ENCODE peak calls at places on chromosomes 1 and 21, in seven cellular contexts. Q, J, D, Z, H, U and E are unnamed samples.

GRCh38 chr1:227788279-227789041 is 27.0 kb upstream of the PRSS38 start:
- DNase-seq in H (no peak), U (no peak), Q (no peak), Z (no peak), D (peak; percentile 74), J (peak; percentile 38), E (no peak)

GRCh38 chr1:201456499-201457309 is 12.3 kb downstream of the PHLDA3 start:
- DNase-seq in Q (peak; percentile 98), H (peak; percentile 85), Z (peak; percentile 84), D (peak; percentile 63), U (peak; percentile 44), J (no peak), E (no peak)

GRCh38 chr1:227378183-227378582 is 59.9 kb upstream of the CDC42BPA start:
- DNase-seq in H (no peak), J (no peak), Q (no peak), U (no peak), D (no peak), Z (no peak), E (no peak)

GRCh38 chr1:211895126-211895759 is 64.7 kb upstream of the LPGAT1 start:
- DNase-seq in D (no peak), J (no peak), H (no peak), Z (no peak), U (no peak), Q (no peak), E (no peak)

GRCh38 chr1:2042830-2043773 is 7.1 kb upstream of the PRKCZ start:
- DNase-seq in H (no peak), Z (no peak), U (no peak), Q (no peak), D (no peak), J (no peak), E (no peak)

GRCh38 chr1:18229620-18230019 is 122.0 kb downstream of the IGSF21 start:
- DNase-seq in U (no peak), Q (no peak), D (no peak), H (no peak), J (no peak), Z (no peak), E (no peak)

GRCh38 chr1:115411388-115412063 is 73.5 kb upstream of the NGF start:
- DNase-seq in Q (peak; percentile 69), H (no peak), U (no peak), D (no peak), Z (peak; percentile 64), J (peak; percentile 7), E (peak; percentile 37)

GRCh38 chr1:150362721-150363425 is 1.1 kb upstream of the RPRD2 start:
- DNase-seq in J (no peak), D (no peak), H (no peak), Q (no peak), U (no peak), Z (no peak), E (no peak)

GRCh38 chr1:16410803-16411202 is 26.4 kb downstream of the SPATA21 start:
- DNase-seq in Q (no peak), J (no peak), U (no peak), H (no peak), Z (no peak), D (no peak), E (no peak)

GRCh38 chr1:7207875-7208646 is 422.8 kb downstream of the CAMTA1 start:
- DNase-seq in Z (peak; percentile 67), Q (peak; percentile 73), U (peak; percentile 38), D (no peak), H (no peak), J (peak; percentile 65), E (no peak)

GRCh38 chr1:60886793-60887331 is 195.5 kb upstream of the NFIA start:
- DNase-seq in H (no peak), Q (no peak), U (no peak), Z (no peak), J (no peak), D (no peak), E (no peak)

GRCh38 chr1:70034403-70034802 is 171.0 kb downstream of the LRRC40 start:
- DNase-seq in Q (peak; percentile 77), H (no peak), U (no peak), J (peak; percentile 29), Z (peak; percentile 17), D (no peak), E (no peak)

GRCh38 chr1:5620997-5621396 is 371.2 kb downstream of the NPHP4 start:
- DNase-seq in Z (peak; percentile 24), Q (no peak), U (no peak), H (no peak), D (no peak), J (peak; percentile 15), E (peak; percentile 68)

GRCh38 chr1:176691251-176692228 is 228.6 kb downstream of the PAPPA2 start:
- DNase-seq in Q (peak; percentile 43), H (peak; percentile 28), D (no peak), Z (peak; percentile 65), U (peak; percentile 60), J (peak; percentile 47), E (no peak)

GRCh38 chr1:226519135-226519534 is 29.4 kb upstream of the STUM start:
- DNase-seq in D (no peak), U (no peak), Q (no peak), Z (no peak), J (no peak), H (no peak), E (no peak)

GRCh38 chr1:203281851-203282661 is 23.3 kb upstream of the BTG2 start:
- DNase-seq in J (no peak), Q (no peak), U (peak; percentile 5), H (no peak), Z (no peak), D (peak; percentile 51), E (no peak)

GRCh38 chr1:168728452-168729404 is at the start of gene DPT:
- DNase-seq in H (peak; percentile 68), Z (no peak), U (peak; percentile 35), D (no peak), Q (peak; percentile 9), J (no peak), E (no peak)

GRCh38 chr1:118881751-118882150 is 106.4 kb downstream of the TBX15 start:
- DNase-seq in J (no peak), Z (no peak), Q (no peak), U (no peak), D (no peak), H (no peak), E (no peak)

GRCh38 chr1:169834869-169835268 is 40.2 kb upstream of the METTL18 start:
- DNase-seq in Z (no peak), H (no peak), Q (no peak), D (no peak), J (no peak), U (no peak), E (no peak)

GRCh38 chr1:150165622-150166612 is 16.2 kb downstream of the PLEKHO1 start:
- DNase-seq in Z (peak; percentile 42), Q (peak; percentile 55), U (peak; percentile 41), J (peak; percentile 18), D (no peak), H (peak; percentile 58), E (no peak)

GRCh38 chr1:180150982-180151381 is 3.7 kb upstream of the QSOX1 start:
- DNase-seq in D (no peak), Z (no peak), J (no peak), H (no peak), U (no peak), Q (peak; percentile 32), E (no peak)

GRCh38 chr1:240149488-240150094 is 57.9 kb downstream of the FMN2 start:
- DNase-seq in D (no peak), J (no peak), Q (peak; percentile 52), H (peak; percentile 29), U (no peak), Z (peak; percentile 41), E (no peak)

GRCh38 chr1:240883490-240883889 is 271.5 kb upstream of the GREM2 start:
- DNase-seq in Q (no peak), U (no peak), Z (no peak), D (no peak), H (no peak), J (no peak), E (no peak)

GRCh38 chr1:175427625-175428024 is 235.0 kb upstream of the KIAA0040 start:
- DNase-seq in U (no peak), H (no peak), J (no peak), D (no peak), Z (no peak), Q (no peak), E (no peak)

GRCh38 chr1:207021876-207022596 is 10.5 kb downstream of the C1orf116 start:
- DNase-seq in D (no peak), U (no peak), J (no peak), Z (no peak), H (no peak), Q (no peak), E (peak; percentile 75)

DNA sequence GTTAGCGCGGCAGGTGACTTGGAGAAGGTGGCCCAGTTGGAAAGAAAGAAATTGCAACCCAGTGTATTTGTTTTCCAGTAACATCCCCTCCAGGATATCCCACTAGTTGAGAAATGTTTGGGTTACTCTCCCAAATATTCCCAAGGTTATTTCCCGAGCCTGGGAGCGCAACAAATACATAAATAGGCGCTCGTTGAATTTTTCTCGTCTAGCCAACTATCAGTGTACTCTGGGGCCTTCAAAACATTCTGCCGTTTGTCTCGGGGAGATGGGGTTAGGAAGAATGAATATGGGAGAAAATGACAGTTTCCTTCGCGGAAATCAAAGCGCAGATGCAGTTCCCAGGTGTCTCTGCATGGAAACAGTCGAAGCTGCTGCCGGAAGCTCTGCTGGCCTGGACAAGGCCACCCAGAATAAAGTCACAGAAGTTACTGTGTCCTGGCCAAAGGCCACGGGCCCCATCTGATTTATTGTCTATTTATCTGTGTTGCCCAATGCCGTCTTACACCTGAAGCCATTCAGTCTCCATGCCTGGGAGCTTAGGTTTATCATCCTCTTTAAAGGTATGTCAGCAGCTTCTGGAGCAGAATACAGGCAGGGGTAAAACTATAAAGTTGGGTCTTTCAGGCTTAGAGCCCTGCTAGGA is 999 bp downstream of the C1orf115 start:
- DNase-seq in D (no peak), U (no peak), Q (no peak), Z (no peak), J (no peak), H (no peak), E (peak; percentile 77)
- TF ChIP-seq POLR2A in D (no peak), U (no peak), Q (no peak), Z (no peak), J (no peak), H (no peak), E (no peak)

DNA sequence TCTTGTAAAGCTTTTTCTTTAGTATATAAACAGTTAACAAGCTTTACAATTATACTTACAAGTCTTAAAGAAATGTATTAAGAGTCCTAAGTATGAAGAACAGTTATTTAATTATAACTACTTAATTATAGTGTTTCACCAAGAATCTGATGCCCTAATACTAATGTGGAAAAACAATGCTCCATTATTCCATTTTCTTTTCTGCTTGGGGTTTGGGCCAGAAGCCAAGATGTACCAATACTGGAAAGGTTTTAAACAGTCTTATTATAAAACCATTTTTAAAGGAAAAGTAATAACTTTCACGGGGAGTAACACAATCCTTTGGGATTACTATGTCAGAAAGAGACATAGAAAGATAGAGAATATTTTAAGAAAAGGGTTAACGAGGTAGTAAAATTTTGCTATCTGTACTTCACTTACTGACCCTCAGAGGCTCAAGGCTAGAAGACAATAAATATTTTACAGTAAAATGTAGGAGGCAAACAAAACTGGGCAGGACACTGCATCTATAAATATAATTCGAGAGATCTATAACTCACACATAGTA is 64.0 kb downstream of the LTN1 start:
- DNase-seq in Q (no peak), D (no peak), Z (no peak), H (no peak), U (no peak), J (no peak), E (no peak)
- H3K27ac ChIP-seq in Q (no peak overlapping the region), D (no peak overlapping the region), Z (no peak overlapping the region), H (peak overlapping the region; percentile 14), U (no peak overlapping the region), J (no peak overlapping the region), E (no peak overlapping the region)

GRCh38 chr1:44645466-44646244 is 28.6 kb downstream of the TMEM53 start:
- DNase-seq in H (no peak), J (no peak), Q (peak; percentile 73), U (no peak), Z (no peak), D (no peak), E (no peak)
- TF ChIP-seq POLR2A in H (no peak), J (no peak), Q (no peak), U (no peak), Z (no peak), D (no peak), E (no peak)

GRCh38 chr1:66335859-66336640 is 197.9 kb upstream of the SGIP1 start:
- DNase-seq in U (peak; percentile 84), J (no peak), Q (peak; percentile 61), Z (peak; percentile 56), H (peak; percentile 73), D (no peak), E (peak; percentile 92)
- H3K27ac ChIP-seq in U (peak overlapping the region; percentile 85), J (peak overlapping the region; percentile 96), Q (peak overlapping the region; percentile 39), Z (peak overlapping the region; percentile 92), H (peak overlapping the region; percentile 82), D (peak overlapping the region; percentile 87), E (peak overlapping the region; percentile 66)